ENCODE peak calls at places on chromosome 4, in five cellular contexts. C, S, H, M and O are unnamed samples.

GRCh38 chr4:140004580-140005314 is 149.2 kb downstream of the MAML3 start:
- DNase-seq in S (peak), C (peak), M (peak), H (peak), O (peak)

GRCh38 chr4:25865586-25865985 is 2.8 kb upstream of the SEL1L3 start:
- DNase-seq in H (peak), S (no peak), M (no peak), C (no peak), O (no peak)

GRCh38 chr4:176957353-176958118 is 164.8 kb upstream of the VEGFC start:
- DNase-seq in C (no peak), S (no peak), M (no peak), H (no peak), O (no peak)

GRCh38 chr4:128384091-128384520 is 96.5 kb upstream of the PGRMC2 start:
- DNase-seq in C (no peak), H (no peak), S (no peak), M (no peak), O (no peak)

GRCh38 chr4:54073481-54073880 is 9.1 kb upstream of the CHIC2 start:
- DNase-seq in S (no peak), M (no peak), C (no peak), H (no peak), O (no peak)

GRCh38 chr4:77500801-77501200 is 104.8 kb upstream of the CXCL13 start:
- DNase-seq in M (no peak), C (no peak), H (no peak), S (no peak), O (no peak)

GRCh38 chr4:140931904-140932303 is 175.7 kb upstream of the TBC1D9 start:
- DNase-seq in M (no peak), C (no peak), S (no peak), H (no peak), O (no peak)

GRCh38 chr4:23890369-23891063 is 669 bp upstream of the PPARGC1A start:
- DNase-seq in S (no peak), C (no peak), H (no peak), M (no peak), O (no peak)

GRCh38 chr4:100906973-100907372 is 389.2 kb upstream of the EMCN start:
- DNase-seq in S (no peak), M (no peak), C (no peak), H (no peak), O (no peak)

GRCh38 chr4:26692014-26692726 is 108.3 kb downstream of the TBC1D19 start:
- DNase-seq in S (no peak), C (no peak), H (no peak), M (no peak), O (no peak)

GRCh38 chr4:147826288-147826646 is 94.4 kb downstream of the ARHGAP10 start:
- DNase-seq in M (no peak), C (no peak), H (no peak), S (no peak), O (no peak)

GRCh38 chr4:81688085-81688484 is 216.4 kb upstream of the RASGEF1B start:
- DNase-seq in M (no peak), C (no peak), H (no peak), S (no peak), O (no peak)

GRCh38 chr4:52946811-52947210 is 84.7 kb downstream of the RASL11B start:
- DNase-seq in M (no peak), C (no peak), H (no peak), S (no peak), O (no peak)

GRCh38 chr4:70687821-70688794 is at the start of gene UTP3:
- DNase-seq in C (peak), S (peak), M (peak), H (peak), O (peak)
- TF ChIP-seq POLR2AphosphoS5 in C (peak), S (peak), M (peak), H (peak), O (peak)

GRCh38 chr4:39609454-39609911 is 29.2 kb downstream of the SMIM14 start:
- DNase-seq in H (no peak), M (no peak), S (no peak), C (no peak), O (no peak)
- TF ChIP-seq POLR2AphosphoS5 in H (no peak), M (no peak), S (no peak), C (no peak), O (no peak)

GRCh38 chr4:107701565-107701964 is 18.5 kb downstream of the PAPSS1 start:
- DNase-seq in H (no peak), M (no peak), S (no peak), C (no peak), O (no peak)

DNA sequence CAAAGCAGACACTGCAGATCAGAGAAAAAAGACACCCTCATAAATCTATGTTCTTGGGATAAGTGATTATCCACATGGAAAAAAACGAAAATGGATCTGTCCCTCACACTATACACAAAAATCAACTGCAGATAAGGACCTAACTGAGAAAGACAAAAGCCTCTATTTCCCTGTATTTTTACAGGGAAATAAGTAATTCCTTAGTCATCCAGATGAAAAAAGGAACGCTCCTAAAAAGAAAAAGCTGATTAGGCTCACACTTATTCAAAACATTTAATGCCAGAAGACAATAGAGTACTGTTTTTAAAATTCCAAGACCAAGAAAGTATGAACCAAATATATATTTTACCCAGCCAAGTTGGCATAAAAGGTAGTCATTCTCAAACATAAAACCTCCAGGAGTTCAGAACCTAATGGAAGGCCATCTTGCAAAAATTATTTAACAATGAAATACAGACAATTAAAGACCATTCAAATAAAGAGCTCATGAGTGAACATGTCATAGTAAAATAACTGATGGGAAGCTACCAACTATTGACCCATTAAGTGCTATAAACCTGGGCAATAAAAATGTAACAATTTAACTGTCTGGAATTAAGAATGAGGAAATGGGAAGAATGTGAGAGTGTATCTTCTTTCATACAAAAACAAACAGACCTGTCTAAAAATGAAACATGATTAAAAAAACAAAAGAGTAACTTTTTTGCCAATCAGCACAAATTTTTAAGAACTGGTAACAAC is 20.4 kb downstream of the PAPSS1 start:
- DNase-seq in M (no peak), S (no peak), C (no peak), H (no peak), O (no peak)
- TF ChIP-seq POLR2AphosphoS5 in M (no peak), S (no peak), C (no peak), H (no peak), O (no peak)

GRCh38 chr4:10096976-10097330 is 19.6 kb downstream of the WDR1 start:
- DNase-seq in C (no peak), M (no peak), S (no peak), H (no peak), O (no peak)
- TF ChIP-seq POLR2AphosphoS5 in C (no peak), M (no peak), S (no peak), H (no peak), O (no peak)

DNA sequence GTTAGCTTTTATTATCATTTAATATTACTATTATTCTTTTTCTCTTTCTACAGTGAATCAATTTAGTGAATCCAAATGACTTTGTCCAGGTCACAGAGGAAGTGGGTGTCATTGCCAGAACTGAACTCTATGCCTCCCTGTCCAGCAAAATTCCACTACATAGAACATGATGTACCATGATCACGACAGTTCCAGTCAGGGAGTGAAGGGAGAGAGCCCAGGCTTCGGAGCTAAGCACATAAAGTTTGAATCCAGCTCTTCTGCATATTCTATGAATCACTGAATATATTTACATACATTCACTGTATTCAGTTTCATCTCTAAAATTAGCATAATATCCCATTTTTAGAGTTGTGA is 17.4 kb downstream of the ARHGEF38 start:
- DNase-seq in C (no peak), S (no peak), M (no peak), H (no peak), O (no peak)
- TF ChIP-seq POLR2AphosphoS5 in C (no peak), S (no peak), M (no peak), H (no peak), O (no peak)